ENCODE peak calls at places on chromosomes 4 and X, in five cellular contexts. D is lower leg skin, S is breast epithelium, P is right cardiac atrium, M is HFF-Myc. Y is an unnamed sample.

GRCh38 chrX:53294024-53294648 is 12.8 kb upstream of the IQSEC2 start:
- DNase-seq in D (no peak), M (no peak), S (no peak), P (no peak), Y (no peak)

GRCh38 chr4:54440394-54441223 is 211.5 kb downstream of the PDGFRA start:
- DNase-seq in M (no peak), S (no peak), P (no peak), D (no peak), Y (peak)

GRCh38 chr4:101989551-101989950 is 199.0 kb downstream of the BANK1 start:
- DNase-seq in M (no peak), D (no peak), P (no peak), S (no peak), Y (no peak)

GRCh38 chr4:86493460-86493859 is 100.7 kb upstream of the PTPN13 start:
- DNase-seq in P (no peak), D (no peak), S (no peak), M (no peak), Y (peak)

GRCh38 chr4:22901631-22902030 is 208.9 kb downstream of the GBA3 start:
- DNase-seq in M (no peak), D (no peak), P (no peak), S (no peak), Y (no peak)

GRCh38 chr4:3639613-3640586 is 107.7 kb upstream of the LRPAP1 start:
- DNase-seq in M (no peak), P (no peak), D (no peak), S (no peak), Y (peak)

GRCh38 chrX:1485033-1485432 is 32.3 kb upstream of the ASMTL start:
- DNase-seq in M (no peak), D (no peak), P (no peak), S (peak), Y (no peak)

GRCh38 chrX:151680805-151681204 is 14.5 kb upstream of the PRRG3 start:
- DNase-seq in D (no peak), S (no peak), P (peak), M (no peak), Y (peak)

GRCh38 chrX:45715787-45716186 is 515.1 kb upstream of the DIPK2B start:
- DNase-seq in M (no peak), S (no peak), D (no peak), P (no peak), Y (no peak)

GRCh38 chrX:3699841-3700381 is 13.5 kb downstream of the PRKX start:
- DNase-seq in D (no peak), S (no peak), P (no peak), M (no peak), Y (peak)

GRCh38 chrX:7390446-7390845 is 242.5 kb upstream of the PUDP start:
- DNase-seq in D (no peak), P (no peak), M (no peak), S (no peak), Y (no peak)

GRCh38 chrX:68343551-68343950 is 89.7 kb downstream of the OPHN1 start:
- DNase-seq in M (no peak), S (no peak), P (no peak), D (no peak), Y (no peak)

GRCh38 chr4:150308824-150309472 is 230.7 kb downstream of the DCLK2 start:
- DNase-seq in P (no peak), M (no peak), D (no peak), S (no peak), Y (no peak)

GRCh38 chr4:169958629-169959028 is 67.6 kb downstream of the MFAP3L start:
- DNase-seq in D (no peak), P (no peak), M (no peak), S (no peak), Y (no peak)

GRCh38 chrX:13750204-13750603 is 15.7 kb downstream of the OFD1 start:
- DNase-seq in M (no peak), S (no peak), P (no peak), D (no peak), Y (peak)

GRCh38 chr4:81021526-81021944 is 9.0 kb upstream of the BMP3 start:
- DNase-seq in M (no peak), S (no peak), D (no peak), P (no peak), Y (no peak)

GRCh38 chrX:41960142-41960541 is 36.8 kb upstream of the CASK start:
- DNase-seq in P (no peak), D (no peak), M (no peak), S (no peak), Y (no peak)

GRCh38 chrX:71439420-71439819 is 73.3 kb downstream of the TAF1 start:
- DNase-seq in M (no peak), D (no peak), P (no peak), S (no peak), Y (no peak)

GRCh38 chr4:110163327-110164070 is 34.9 kb downstream of the ELOVL6 start:
- DNase-seq in M (no peak), P (no peak), D (no peak), S (no peak), Y (no peak)

GRCh38 chrX:13013353-13014110 is 30.9 kb downstream of the FAM9C start:
- DNase-seq in S (no peak), M (no peak), P (no peak), D (peak), Y (no peak)

GRCh38 chr4:168634276-168634802 is 137.5 kb downstream of the PALLD start:
- DNase-seq in P (no peak), D (no peak), S (peak), M (peak), Y (peak)

GRCh38 chr4:47490550-47490949 is 5.5 kb downstream of the ATP10D start:
- DNase-seq in S (no peak), M (peak), D (no peak), P (no peak), Y (peak)

GRCh38 chrX:154002215-154002719 is 17.4 kb downstream of the IRAK1 start:
- DNase-seq in P (no peak), D (no peak), M (no peak), S (no peak), Y (peak)

GRCh38 chr4:149701733-149702132 is 113.9 kb downstream of the IQCM start:
- DNase-seq in M (no peak), S (no peak), P (no peak), D (no peak), Y (no peak)

GRCh38 chr4:179671609-179672008 is 2229.4 kb upstream of the AGA start:
- DNase-seq in M (no peak), S (no peak), D (no peak), P (no peak), Y (no peak)

GRCh38 chr4:27635936-27636913 is 775.6 kb downstream of the STIM2 start:
- DNase-seq in P (no peak), D (no peak), M (no peak), S (no peak), Y (no peak)

GRCh38 chr4:102437111-102437510 is 64.0 kb upstream of the NFKB1 start:
- DNase-seq in M (no peak), P (no peak), S (no peak), D (no peak), Y (no peak)

GRCh38 chr4:48986654-48987164 is 634 bp downstream of the CWH43 start:
- DNase-seq in M (no peak), D (no peak), P (peak), S (no peak), Y (no peak)

GRCh38 chrX:22652596-22652995 is 347.2 kb upstream of the DDX53 start:
- DNase-seq in M (peak), P (no peak), D (no peak), S (no peak), Y (no peak)

GRCh38 chr4:60611762-60612496 is 588.2 kb upstream of the ADGRL3 start:
- DNase-seq in S (no peak), P (peak), D (no peak), M (no peak), Y (no peak)

GRCh38 chr4:2364654-2365053 is 53.8 kb downstream of the ZFYVE28 start:
- DNase-seq in D (no peak), S (no peak), P (peak), M (no peak), Y (no peak)

GRCh38 chr4:2363951-2364653 is 54.3 kb downstream of the ZFYVE28 start:
- DNase-seq in P (no peak), S (no peak), D (no peak), M (no peak), Y (no peak)

GRCh38 chr4:2365913-2366210 is 52.6 kb downstream of the ZFYVE28 start:
- DNase-seq in S (no peak), P (no peak), D (no peak), M (no peak), Y (no peak)

GRCh38 chr4:2366252-2367192 is 51.9 kb downstream of the ZFYVE28 start:
- DNase-seq in D (no peak), P (no peak), S (no peak), M (no peak), Y (no peak)

GRCh38 chr4:2365054-2365912 is 53.2 kb downstream of the ZFYVE28 start:
- DNase-seq in M (no peak), D (no peak), S (no peak), P (no peak), Y (no peak)
- H3K4me3 ChIP-seq in M (peak), D (peak), S (peak), P (peak), Y (no peak)

GRCh38 chr4:128295255-128295654 is 7.6 kb upstream of the PGRMC2 start:
- DNase-seq in M (no peak), S (no peak), P (no peak), D (no peak), Y (no peak)
- H3K4me3 ChIP-seq in M (no peak), S (no peak), P (no peak), D (no peak), Y (no peak)

GRCh38 chr4:6437682-6438264 is 34.6 kb downstream of the PPP2R2C start:
- DNase-seq in M (no peak), S (no peak), D (no peak), P (no peak), Y (no peak)
- H3K4me3 ChIP-seq in M (no peak), S (no peak), D (no peak), P (no peak), Y (no peak)

GRCh38 chr4:186723207-186724047 is at the start of gene FAT1:
- DNase-seq in P (peak), M (no peak), D (peak), S (peak), Y (peak)
- H3K4me3 ChIP-seq in P (peak), M (peak), D (peak), S (peak), Y (peak)

GRCh38 chrX:33726281-33727160 is 405.6 kb downstream of the FAM47A start:
- DNase-seq in P (no peak), D (no peak), M (no peak), S (no peak), Y (no peak)

GRCh38 chrX:33725556-33726232 is 406.4 kb downstream of the FAM47A start:
- DNase-seq in S (no peak), D (no peak), P (no peak), M (no peak), Y (peak)

GRCh38 chrX:33721927-33722326 is 410.2 kb downstream of the FAM47A start:
- DNase-seq in P (no peak), M (no peak), D (no peak), S (no peak), Y (no peak)
- H3K4me3 ChIP-seq in P (no peak), M (no peak), D (no peak), S (no peak), Y (no peak)

GRCh38 chr4:145732416-145732815 is 52.5 kb downstream of the C4orf51 start:
- DNase-seq in D (no peak), P (no peak), M (no peak), S (no peak), Y (no peak)

GRCh38 chr4:145734576-145735329 is 54.8 kb downstream of the C4orf51 start:
- DNase-seq in P (peak), D (peak), S (peak), M (peak), Y (no peak)

GRCh38 chr4:145735330-145735638 is 55.3 kb downstream of the C4orf51 start:
- DNase-seq in S (peak), D (no peak), P (no peak), M (peak), Y (no peak)

GRCh38 chr4:145732895-145733880 is 53.2 kb downstream of the C4orf51 start:
- DNase-seq in M (peak), S (peak), D (peak), P (peak), Y (peak)

GRCh38 chr4:145734051-145734450 is 54.1 kb downstream of the C4orf51 start:
- DNase-seq in S (peak), P (no peak), D (no peak), M (no peak), Y (no peak)
- H3K4me3 ChIP-seq in S (no peak), P (no peak), D (no peak), M (peak), Y (no peak)

GRCh38 chr4:28686618-28687017 is 1826.0 kb downstream of the STIM2 start:
- DNase-seq in P (peak), D (no peak), S (no peak), M (no peak), Y (peak)

GRCh38 chr4:28677808-28678207 is 1817.2 kb downstream of the STIM2 start:
- DNase-seq in M (no peak), S (no peak), P (no peak), D (no peak), Y (no peak)

GRCh38 chr4:28682872-28683271 is 1822.2 kb downstream of the STIM2 start:
- DNase-seq in M (no peak), S (no peak), D (no peak), P (no peak), Y (no peak)
- H3K4me3 ChIP-seq in M (no peak), S (no peak), D (no peak), P (no peak), Y (no peak)

Y was measured in Jurkat, Clone E6-1.